ENCODE peak calls at places on chromosomes 5 and 9, in four cellular contexts. One of them, this sample, is unnamed.

GRCh38 chr5:148984333-148984732 is 78.5 kb downstream of the SH3TC2 start:
- DNase-seq in Karpas-422: no peak
- DNase-seq in CD14-positive monocyte: no peak
- DNase-seq in transverse colon: no peak
- DNase-seq in this sample: peak

GRCh38 chr5:132090107-132090506 is 16.5 kb downstream of the CSF2 start:
- DNase-seq in Karpas-422: no peak
- DNase-seq in CD14-positive monocyte: no peak
- DNase-seq in transverse colon: no peak
- DNase-seq in this sample: peak

GRCh38 chr5:134492568-134492967 is 32.9 kb upstream of the JADE2 start:
- DNase-seq in Karpas-422: no peak
- DNase-seq in CD14-positive monocyte: no peak
- DNase-seq in transverse colon: no peak
- DNase-seq in this sample: no peak

GRCh38 chr5:56941981-56942380 is 9.9 kb downstream of the MIER3 start:
- DNase-seq in Karpas-422: no peak
- DNase-seq in CD14-positive monocyte: no peak
- DNase-seq in transverse colon: no peak
- DNase-seq in this sample: peak

GRCh38 chr5:9483779-9484178 is 62.1 kb downstream of the SEMA5A start:
- DNase-seq in Karpas-422: no peak
- DNase-seq in CD14-positive monocyte: no peak
- DNase-seq in transverse colon: no peak
- DNase-seq in this sample: peak

GRCh38 chr5:51225671-51226419 is 157.4 kb upstream of the ISL1 start:
- DNase-seq in Karpas-422: no peak
- DNase-seq in CD14-positive monocyte: no peak
- DNase-seq in transverse colon: no peak
- DNase-seq in this sample: no peak

GRCh38 chr9:131817627-131818026 is 77.8 kb upstream of the RAPGEF1 start:
- DNase-seq in Karpas-422: no peak
- DNase-seq in CD14-positive monocyte: no peak
- DNase-seq in transverse colon: no peak
- DNase-seq in this sample: no peak

GRCh38 chr9:99471033-99471432 is 249.0 kb downstream of the SEC61B start:
- DNase-seq in Karpas-422: no peak
- DNase-seq in CD14-positive monocyte: no peak
- DNase-seq in transverse colon: no peak
- DNase-seq in this sample: no peak

GRCh38 chr5:57493034-57493433 is 10.4 kb upstream of the ACTBL2 start:
- DNase-seq in Karpas-422: no peak
- DNase-seq in CD14-positive monocyte: no peak
- DNase-seq in transverse colon: no peak
- DNase-seq in this sample: no peak

GRCh38 chr9:116365056-116365471 is 211.5 kb downstream of the PAPPA start:
- DNase-seq in Karpas-422: no peak
- DNase-seq in CD14-positive monocyte: no peak
- DNase-seq in transverse colon: peak
- DNase-seq in this sample: peak

GRCh38 chr9:37295178-37295577 is 127.3 kb upstream of the GRHPR start:
- DNase-seq in Karpas-422: no peak
- DNase-seq in CD14-positive monocyte: no peak
- DNase-seq in transverse colon: no peak
- DNase-seq in this sample: no peak

GRCh38 chr5:37899037-37899436 is 59.2 kb upstream of the GDNF start:
- DNase-seq in Karpas-422: no peak
- DNase-seq in CD14-positive monocyte: no peak
- DNase-seq in transverse colon: no peak
- DNase-seq in this sample: no peak

This sample was measured in EH.